ENCODE peak calls at places on chromosomes 16 and 17, in ten cellular contexts. L is NCI-H1105 treated with DMSO at 0.1 percent for 48 hours; X is stimulated activated naive CD8-positive, alpha-beta T cell treated with anti-CD3 and anti-CD28 coated beads, Interleukin-15, Interleukin-2, amounts not matched to agents 100 U/mL and 50 U/mL, for 24 hours; I is stimulated activated CD8-positive, alpha-beta memory T cell treated with anti-CD3 and anti-CD28 coated beads, Interleukin-4, amount 100 ng/mL, for 1 hour; R is left lung; O is activated T-helper 1 cell treated with anti-CD3 and anti-CD28 coated beads, Interleukin-2, amount 50 U/mL, for 16 hours; G is lower lobe of right lung; Q is IMR-90; C is T follicular helper cell; F is stimulated activated CD4-positive, alpha-beta T cell treated with anti-CD3 and anti-CD28 coated beads, TNF-alpha, amount 100 ng/mL, for 48 hours. B is an unnamed sample.

GRCh38 chr17:80694992-80695912 is 150.6 kb downstream of the RPTOR start:
- DNase-seq in L (no peak), X (peak), I (no peak), R (no peak), O (no peak), G (no peak), Q (no peak), C (no peak), F (no peak), B (no peak)

GRCh38 chr16:21277927-21278706 is at the start of gene CRYM:
- DNase-seq in L (peak), X (peak), I (no peak), R (peak), O (no peak), G (peak), Q (no peak), C (peak), F (peak), B (peak)

GRCh38 chr17:43546317-43547188 is at the start of gene ETV4:
- DNase-seq in L (peak), X (peak), I (peak), R (peak), O (peak), G (peak), Q (peak), C (peak), F (peak), B (peak)

GRCh38 chr16:31365131-31365865 is 10.3 kb downstream of the ITGAX start:
- DNase-seq in L (no peak), X (peak), I (no peak), R (no peak), O (no peak), G (no peak), Q (no peak), C (no peak), F (no peak), B (peak)

GRCh38 chr17:78128616-78129384 is at the start of gene TMC6:
- DNase-seq in L (peak), X (peak), I (no peak), R (peak), O (peak), G (peak), Q (no peak), C (peak), F (no peak), B (peak)

GRCh38 chr16:785563-786535 is 2.3 kb downstream of the RPUSD1 start:
- DNase-seq in L (no peak), X (peak), I (peak), R (peak), O (peak), G (peak), Q (peak), C (peak), F (peak), B (peak)

GRCh38 chr16:75351183-75351582 is 82.1 kb downstream of the CFDP1 start:
- DNase-seq in L (no peak), X (no peak), I (no peak), R (no peak), O (no peak), G (no peak), Q (peak), C (no peak), F (no peak), B (no peak)

GRCh38 chr17:63996430-63997182 is 1.5 kb upstream of the PRR29 start:
- DNase-seq in L (no peak), X (no peak), I (no peak), R (no peak), O (no peak), G (peak), Q (no peak), C (no peak), F (no peak), B (no peak)

GRCh38 chr17:72928454-72929136 is 163.9 kb downstream of the SLC39A11 start:
- DNase-seq in L (no peak), X (no peak), I (no peak), R (no peak), O (no peak), G (no peak), Q (no peak), C (no peak), F (no peak), B (no peak)

GRCh38 chr16:25988089-25988488 is 296.3 kb downstream of the HS3ST4 start:
- DNase-seq in L (peak), X (no peak), I (no peak), R (no peak), O (no peak), G (no peak), Q (no peak), C (no peak), F (no peak), B (no peak)

GRCh38 chr16:81524382-81524781 is 79.8 kb downstream of the CMIP start:
- DNase-seq in L (no peak), X (peak), I (peak), R (no peak), O (no peak), G (peak), Q (no peak), C (no peak), F (no peak), B (peak)

GRCh38 chr16:69108069-69108904 is 2.8 kb downstream of the HAS3 start:
- DNase-seq in L (no peak), X (no peak), I (no peak), R (no peak), O (no peak), G (no peak), Q (no peak), C (no peak), F (no peak), B (no peak)

GRCh38 chr17:81821603-81822311 is 11.3 kb downstream of the MCRIP1 start:
- DNase-seq in L (no peak), X (peak), I (no peak), R (peak), O (no peak), G (peak), Q (peak), C (no peak), F (no peak), B (peak)

GRCh38 chr17:16407911-16408588 is 7.3 kb upstream of the TRPV2 start:
- DNase-seq in L (peak), X (peak), I (no peak), R (no peak), O (no peak), G (peak), Q (peak), C (no peak), F (no peak), B (no peak)

GRCh38 chr17:21286066-21286770 is 1.7 kb downstream of the MAP2K3 start:
- DNase-seq in L (peak), X (peak), I (no peak), R (peak), O (no peak), G (peak), Q (peak), C (no peak), F (no peak), B (no peak)

GRCh38 chr17:4498461-4499397 is at the start of gene SPNS2:
- DNase-seq in L (peak), X (peak), I (peak), R (peak), O (peak), G (peak), Q (peak), C (peak), F (no peak), B (peak)

GRCh38 chr16:22664132-22664531 is 149.8 kb upstream of the HS3ST2 start:
- DNase-seq in L (no peak), X (no peak), I (no peak), R (no peak), O (no peak), G (no peak), Q (no peak), C (no peak), F (no peak), B (no peak)

GRCh38 chr17:79982986-79983385 is 52.7 kb downstream of the TBC1D16 start:
- DNase-seq in L (no peak), X (no peak), I (no peak), R (peak), O (no peak), G (peak), Q (no peak), C (no peak), F (no peak), B (no peak)

GRCh38 chr17:72122336-72122667 is 1.5 kb downstream of the SOX9 start:
- DNase-seq in L (no peak), X (no peak), I (no peak), R (no peak), O (no peak), G (no peak), Q (no peak), C (no peak), F (no peak), B (no peak)

GRCh38 chr17:29615048-29615385 is 7.7 kb downstream of the CORO6 start:
- DNase-seq in L (no peak), X (peak), I (peak), R (peak), O (no peak), G (peak), Q (no peak), C (no peak), F (no peak), B (peak)

GRCh38 chr16:67486805-67487204 is 3.5 kb upstream of the AGRP start:
- DNase-seq in L (no peak), X (no peak), I (no peak), R (no peak), O (no peak), G (peak), Q (no peak), C (no peak), F (no peak), B (no peak)

GRCh38 chr16:81586421-81586820 is 141.8 kb downstream of the CMIP start:
- DNase-seq in L (no peak), X (no peak), I (no peak), R (no peak), O (no peak), G (no peak), Q (peak), C (no peak), F (no peak), B (no peak)

GRCh38 chr16:50478021-50478772 is 70.0 kb upstream of the NKD1 start:
- DNase-seq in L (peak), X (no peak), I (no peak), R (no peak), O (no peak), G (no peak), Q (no peak), C (no peak), F (no peak), B (no peak)

GRCh38 chr17:61756561-61756960 is 106.8 kb downstream of the BRIP1 start:
- DNase-seq in L (peak), X (no peak), I (no peak), R (no peak), O (no peak), G (no peak), Q (no peak), C (no peak), F (no peak), B (no peak)

GRCh38 chr17:32746698-32747097 is 130.2 kb downstream of the MYO1D start:
- DNase-seq in L (no peak), X (no peak), I (no peak), R (no peak), O (no peak), G (no peak), Q (peak), C (no peak), F (no peak), B (no peak)

GRCh38 chr17:7177210-7177953 is 1.8 kb downstream of the ASGR1 start:
- DNase-seq in L (peak), X (peak), I (peak), R (peak), O (peak), G (peak), Q (peak), C (peak), F (peak), B (peak)

GRCh38 chr17:66240630-66241029 is 11.4 kb upstream of the APOH start:
- DNase-seq in L (no peak), X (no peak), I (no peak), R (no peak), O (no peak), G (no peak), Q (peak), C (no peak), F (no peak), B (no peak)

GRCh38 chr17:82640046-82640445 is 8.2 kb downstream of the WDR45B start:
- DNase-seq in L (no peak), X (no peak), I (no peak), R (peak), O (no peak), G (peak), Q (no peak), C (no peak), F (no peak), B (no peak)

GRCh38 chr16:50335198-50335958 is 33.4 kb downstream of the BRD7 start:
- DNase-seq in L (no peak), X (no peak), I (no peak), R (no peak), O (no peak), G (no peak), Q (peak), C (no peak), F (no peak), B (peak)

B was measured in activated CD8-positive, alpha-beta T cell treated with anti-CD3 and anti-CD28 coated beads, Interleukin-2, amount 10 ng/mL, durations not matched to agents 7 days and 5 days.